ENCODE peak calls at places on chromosomes 1 and 21, in ten cellular contexts. D is prostate gland, E is IMR-90, B is fibroblast of lung, L is NB4, R is neural progenitor cell, M is testis, P is epithelial cell of esophagus, Z is AG09309, U is K562. Y is an unnamed sample.

GRCh38 chr1:26469558-26469957 is 2.7 kb upstream of the HMGN2 start:
- DNase-seq in D (no peak), E (no peak), B (no peak), L (no peak), R (peak), M (no peak), P (no peak), Z (no peak), U (no peak), Y (no peak)

GRCh38 chr1:93577536-93578432 is 103.9 kb downstream of the BCAR3 start:
- DNase-seq in D (no peak), E (no peak), B (no peak), L (no peak), R (no peak), M (no peak), P (no peak), Z (no peak), U (no peak), Y (no peak)

GRCh38 chr1:116231752-116232151 is 120.6 kb downstream of the MAB21L3 start:
- DNase-seq in D (peak), E (no peak), B (no peak), L (no peak), R (no peak), M (no peak), P (no peak), Z (no peak), U (no peak), Y (no peak)

GRCh38 chr21:35026617-35027557 is 22.2 kb downstream of the RUNX1 start:
- DNase-seq in D (no peak), E (peak), B (peak), L (peak), R (peak), M (peak), P (peak), Z (no peak), U (peak), Y (no peak)

GRCh38 chr1:8367571-8368184 is 49.8 kb downstream of the SLC45A1 start:
- DNase-seq in D (no peak), E (no peak), B (no peak), L (no peak), R (no peak), M (no peak), P (peak), Z (no peak), U (no peak), Y (no peak)

GRCh38 chr21:7947422-7947821 is 2574.0 kb upstream of the TPTE start:
- DNase-seq in D (no peak), E (no peak), B (no peak), L (no peak), R (no peak), M (no peak), P (no peak), Z (no peak), U (no peak), Y (no peak)

GRCh38 chr1:86774305-86775304 is 70.2 kb downstream of the SH3GLB1 start:
- DNase-seq in D (no peak), E (peak), B (peak), L (peak), R (peak), M (peak), P (peak), Z (peak), U (peak), Y (peak)

GRCh38 chr1:7218210-7218832 is 433.1 kb downstream of the CAMTA1 start:
- DNase-seq in D (no peak), E (peak), B (peak), L (peak), R (peak), M (peak), P (peak), Z (no peak), U (peak), Y (no peak)

GRCh38 chr1:209893751-209894150 is 44.3 kb upstream of the SYT14 start:
- DNase-seq in D (no peak), E (no peak), B (no peak), L (no peak), R (no peak), M (no peak), P (no peak), Z (no peak), U (no peak), Y (no peak)

GRCh38 chr1:30138891-30139290 is 584.5 kb downstream of the MATN1 start:
- DNase-seq in D (no peak), E (no peak), B (no peak), L (no peak), R (no peak), M (no peak), P (no peak), Z (no peak), U (no peak), Y (no peak)

GRCh38 chr1:29876902-29877301 is 640.6 kb downstream of the PTPRU start:
- DNase-seq in D (no peak), E (no peak), B (no peak), L (peak), R (no peak), M (no peak), P (no peak), Z (no peak), U (no peak), Y (no peak)

GRCh38 chr21:44299458-44300261 is at the start of gene PFKL:
- DNase-seq in D (peak), E (peak), B (peak), L (peak), R (peak), M (peak), P (peak), Z (no peak), U (peak), Y (no peak)

GRCh38 chr1:52920791-52921291 is 699 bp downstream of the ECHDC2 start:
- DNase-seq in D (peak), E (no peak), B (peak), L (no peak), R (no peak), M (peak), P (peak), Z (no peak), U (no peak), Y (no peak)

GRCh38 chr1:27504588-27505419 is 14.8 kb upstream of the WASF2 start:
- DNase-seq in D (no peak), E (peak), B (peak), L (no peak), R (peak), M (peak), P (peak), Z (no peak), U (peak), Y (no peak)
- H3K4me3 ChIP-seq in D (no peak), E (no peak), B (no peak), L (no peak), R (no peak), M (no peak), P (no peak), Z (no peak), U (no peak), Y (no peak)

GRCh38 chr1:171487038-171487437 is 1.7 kb downstream of the PRRC2C start:
- DNase-seq in D (no peak), E (no peak), B (no peak), L (no peak), R (no peak), M (no peak), P (no peak), Z (no peak), U (no peak), Y (no peak)

GRCh38 chr1:171484760-171485374 is 463 bp upstream of the PRRC2C start:
- DNase-seq in D (no peak), E (no peak), B (no peak), L (no peak), R (no peak), M (no peak), P (no peak), Z (peak), U (no peak), Y (no peak)

GRCh38 chr1:171488190-171488929 is 3.0 kb downstream of the PRRC2C start:
- DNase-seq in D (peak), E (no peak), B (peak), L (no peak), R (no peak), M (no peak), P (peak), Z (no peak), U (no peak), Y (no peak)

GRCh38 chr1:171486048-171486519 is 754 bp downstream of the PRRC2C start:
- DNase-seq in D (peak), E (peak), B (peak), L (peak), R (no peak), M (peak), P (peak), Z (peak), U (no peak), Y (no peak)

DNA sequence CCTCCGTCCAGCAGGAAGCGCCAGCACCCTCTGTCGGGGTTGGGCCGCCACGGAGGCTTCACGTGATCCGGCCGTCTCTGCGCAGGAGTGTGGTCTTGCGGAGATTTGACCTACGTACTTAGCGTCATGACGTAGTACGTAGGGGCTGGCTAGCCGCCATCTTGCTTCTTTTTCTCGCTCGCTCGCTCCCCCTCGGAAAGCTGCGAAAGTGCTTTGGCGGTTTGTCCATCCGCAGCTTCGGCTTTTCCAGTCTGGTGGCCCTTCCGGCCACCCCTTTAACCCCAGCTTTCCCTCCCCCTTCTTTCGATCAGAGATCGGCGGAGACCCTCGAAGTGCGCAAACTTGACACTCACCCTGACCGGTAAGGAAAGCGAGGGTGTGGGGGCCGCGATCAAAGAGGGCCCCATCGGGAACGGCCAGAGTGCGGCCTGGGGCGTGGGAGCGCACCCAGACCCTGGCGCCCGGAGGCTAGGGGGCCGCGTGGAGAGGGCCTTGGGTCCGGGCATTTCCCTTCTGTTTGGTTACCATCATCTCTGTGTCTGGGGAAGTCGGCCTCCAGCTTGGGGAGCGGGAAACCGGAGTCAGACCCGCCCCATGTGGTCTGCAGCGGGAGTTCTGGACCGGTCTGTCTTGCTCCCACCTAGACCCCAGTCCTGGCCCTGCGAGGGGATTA is at the start of gene PRRC2C:
- DNase-seq in D (peak), E (peak), B (peak), L (peak), R (peak), M (peak), P (peak), Z (peak), U (peak), Y (peak)
- TF ChIP-seq CTCF in D (peak), E (peak), B (peak), L (peak), R (peak), M (peak), P (peak), Z (peak), U (peak), Y (peak)

GRCh38 chr1:170857955-170858354 is 77.4 kb upstream of the MROH9 start:
- DNase-seq in D (no peak), E (no peak), B (no peak), L (no peak), R (peak), M (no peak), P (no peak), Z (no peak), U (no peak), Y (no peak)

GRCh38 chr1:170856455-170856854 is 78.9 kb upstream of the MROH9 start:
- DNase-seq in D (no peak), E (no peak), B (peak), L (no peak), R (no peak), M (no peak), P (no peak), Z (no peak), U (no peak), Y (no peak)

GRCh38 chr1:170854677-170855076 is 80.7 kb upstream of the MROH9 start:
- DNase-seq in D (no peak), E (no peak), B (no peak), L (no peak), R (no peak), M (no peak), P (no peak), Z (no peak), U (no peak), Y (no peak)

GRCh38 chr1:170853302-170853701 is 82.0 kb upstream of the MROH9 start:
- DNase-seq in D (no peak), E (no peak), B (no peak), L (no peak), R (no peak), M (no peak), P (no peak), Z (no peak), U (no peak), Y (no peak)

DNA sequence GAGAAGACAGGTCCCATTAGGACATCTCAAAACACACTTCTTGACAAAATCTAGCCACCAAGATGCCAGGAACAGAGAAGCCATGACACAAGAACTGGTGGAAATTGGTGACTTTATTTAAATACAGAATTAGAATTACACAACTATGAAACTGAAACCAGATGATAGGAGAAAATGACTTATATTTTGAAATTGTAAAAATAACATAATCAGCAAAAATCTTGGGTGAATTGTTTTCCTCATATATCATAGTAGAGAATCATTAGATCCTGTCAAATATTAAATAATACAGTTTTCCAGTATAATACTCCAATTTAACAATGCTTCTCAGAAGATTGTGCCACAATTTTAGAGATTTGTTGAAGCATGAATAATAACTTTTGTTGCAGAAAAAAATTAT is 81.5 kb upstream of the MROH9 start:
- DNase-seq in D (no peak), E (no peak), B (no peak), L (no peak), R (no peak), M (no peak), P (no peak), Z (no peak), U (no peak), Y (no peak)
- H3K4me3 ChIP-seq in D (no peak), E (no peak), B (no peak), L (no peak), R (no peak), M (no peak), P (no peak), Z (no peak), U (no peak), Y (no peak)

DNA sequence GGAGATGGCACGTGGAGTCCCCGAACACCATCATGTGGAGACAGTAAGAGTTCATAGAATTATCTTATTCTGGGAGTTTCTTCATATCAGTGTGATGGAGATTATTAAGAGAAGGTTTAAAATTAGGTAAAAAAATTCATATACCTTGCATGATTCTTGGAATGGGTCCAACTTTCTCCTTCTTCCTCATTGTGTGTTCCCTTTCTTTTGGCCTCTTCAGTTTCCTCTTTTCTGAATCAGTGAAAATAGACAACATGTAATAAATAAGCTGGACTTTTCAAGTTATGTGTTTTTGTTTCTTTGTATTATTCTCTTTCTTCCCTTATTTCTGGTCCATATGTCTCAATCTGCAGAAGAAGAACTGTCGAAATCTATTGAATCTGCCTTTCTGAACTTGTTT is 30.5 kb downstream of the C4BPA start:
- DNase-seq in D (no peak), E (no peak), B (no peak), L (peak), R (no peak), M (no peak), P (no peak), Z (no peak), U (no peak), Y (no peak)
- TF ChIP-seq CTCF in D (no peak), E (no peak), B (no peak), L (no peak), R (no peak), M (no peak), P (no peak), Z (no peak), U (no peak), Y (no peak)

GRCh38 chr21:41507521-41508414 is at the start of gene TMPRSS2:
- DNase-seq in D (peak), E (no peak), B (no peak), L (no peak), R (peak), M (no peak), P (peak), Z (no peak), U (no peak), Y (no peak)
- H3K4me3 ChIP-seq in D (peak), E (no peak), B (no peak), L (no peak), R (peak), M (peak), P (peak), Z (no peak), U (no peak), Y (no peak)

Y was measured in retinal pigment epithelial cell.